ENCODE peak calls at places on chromosomes 3 and 15, in ten cellular contexts. J, M, P, V, G, Q, S, N, A and F are unnamed samples.
A peak's percentile ranks its signal among the peaks of the same experiment; 100 is the strongest.

GRCh38 chr15:66698971-66699370 is 3.1 kb upstream of the SMAD6 start:
- DNase-seq in J (no peak), M (no peak), P (no peak), V (no peak), G (no peak), Q (no peak), S (no peak), N (no peak), A (no peak), F (no peak)

GRCh38 chr15:101438482-101439284 is 50.8 kb downstream of the PCSK6 start:
- DNase-seq in J (no peak), M (no peak), P (no peak), V (peak; percentile 39), G (no peak), Q (no peak), S (peak; percentile 86), N (no peak), A (no peak), F (no peak)

GRCh38 chr15:45291822-45292582 is 40.0 kb downstream of the SLC28A2 start:
- DNase-seq in J (no peak), M (no peak), P (no peak), V (no peak), G (no peak), Q (no peak), S (no peak), N (no peak), A (no peak), F (no peak)

GRCh38 chr3:39716849-39717248 is 92.6 kb upstream of the MYRIP start:
- DNase-seq in J (no peak), M (no peak), P (no peak), V (no peak), G (no peak), Q (no peak), S (no peak), N (no peak), A (no peak), F (no peak)

GRCh38 chr15:62394079-62394478 is 229.0 kb upstream of the C2CD4B start:
- DNase-seq in J (no peak), M (no peak), P (no peak), V (no peak), G (no peak), Q (no peak), S (no peak), N (no peak), A (no peak), F (no peak)

GRCh38 chr15:62138124-62138523 is 27.0 kb downstream of the C2CD4B start:
- DNase-seq in J (no peak), M (no peak), P (no peak), V (no peak), G (no peak), Q (no peak), S (no peak), N (no peak), A (no peak), F (peak; percentile 97)

GRCh38 chr3:196115678-196116083 is 33.8 kb upstream of the TFRC start:
- DNase-seq in J (no peak), M (no peak), P (no peak), V (no peak), G (peak; percentile 77), Q (no peak), S (no peak), N (no peak), A (no peak), F (no peak)

GRCh38 chr3:48125026-48125704 is 63.1 kb downstream of the CDC25A start:
- DNase-seq in J (no peak), M (no peak), P (peak; percentile 19), V (no peak), G (no peak), Q (no peak), S (no peak), N (no peak), A (no peak), F (no peak)

GRCh38 chr3:166785851-166786250 is 594.2 kb downstream of the ZBBX start:
- DNase-seq in J (no peak), M (no peak), P (no peak), V (no peak), G (no peak), Q (no peak), S (no peak), N (no peak), A (no peak), F (no peak)

GRCh38 chr3:38003371-38003816 is 12.8 kb downstream of the VILL start:
- DNase-seq in J (peak; percentile 68), M (peak; percentile 47), P (no peak), V (peak; percentile 96), G (peak; percentile 76), Q (peak; percentile 50), S (peak; percentile 77), N (peak; percentile 18), A (no peak), F (peak; percentile 15)

GRCh38 chr15:57334257-57334656 is 42.0 kb upstream of the CGNL1 start:
- DNase-seq in J (no peak), M (no peak), P (no peak), V (no peak), G (no peak), Q (no peak), S (no peak), N (no peak), A (no peak), F (no peak)

GRCh38 chr3:195249858-195250464 is 21.0 kb downstream of the XXYLT1 start:
- DNase-seq in J (no peak), M (no peak), P (no peak), V (peak; percentile 41), G (no peak), Q (no peak), S (no peak), N (no peak), A (no peak), F (no peak)

GRCh38 chr3:65350786-65351476 is 663.1 kb upstream of the ADAMTS9 start:
- DNase-seq in J (no peak), M (no peak), P (no peak), V (no peak), G (no peak), Q (no peak), S (no peak), N (no peak), A (no peak), F (no peak)

GRCh38 chr3:195524171-195524896 is 18.8 kb downstream of the PPP1R2 start:
- DNase-seq in J (no peak), M (no peak), P (no peak), V (no peak), G (no peak), Q (no peak), S (no peak), N (no peak), A (no peak), F (no peak)

GRCh38 chr3:148450819-148451218 is 246.9 kb upstream of the AGTR1 start:
- DNase-seq in J (no peak), M (no peak), P (peak; percentile 7), V (no peak), G (no peak), Q (no peak), S (no peak), N (no peak), A (no peak), F (no peak)

GRCh38 chr3:123511084-123511483 is 62.2 kb upstream of the ADCY5 start:
- DNase-seq in J (no peak), M (no peak), P (no peak), V (no peak), G (no peak), Q (no peak), S (no peak), N (no peak), A (no peak), F (no peak)

GRCh38 chr3:44509985-44510360 is 32.5 kb upstream of the ZNF445 start:
- DNase-seq in J (no peak), M (no peak), P (peak; percentile 41), V (no peak), G (peak; percentile 38), Q (no peak), S (no peak), N (no peak), A (no peak), F (peak; percentile 26)

GRCh38 chr3:14451844-14452533 is 49.6 kb downstream of the SLC6A6 start:
- DNase-seq in J (no peak), M (no peak), P (no peak), V (no peak), G (no peak), Q (no peak), S (no peak), N (peak; percentile 83), A (no peak), F (no peak)

GRCh38 chr15:41043276-41043675 is 72.8 kb downstream of the INO80 start:
- DNase-seq in J (no peak), M (no peak), P (no peak), V (no peak), G (no peak), Q (no peak), S (no peak), N (no peak), A (no peak), F (peak; percentile 4)